ENCODE peak calls at places on chromosome 5, in nine cellular contexts. N is activated T-helper 1 cell treated with Interleukin-2 at 50 U/mL for 16 hours; C is GM12878; J is CD8-positive, alpha-beta T cell; H is left colon; W is T-helper 9 cell; K is activated T-cell treated with anti-CD3 and anti-CD28 coated beads, Interleukin-2, amount 50 U/mL, for 72 hours; O is A549; U is AG09309. G is an unnamed sample.

GRCh38 chr5:61534481-61535267 is 202.6 kb downstream of the ZSWIM6 start:
- DNase-seq in N (no peak), C (peak; percentile 64), J (no peak), H (no peak), W (no peak), K (peak; percentile 25), O (no peak), U (no peak), G (no peak)

GRCh38 chr5:141402553-141403328 is at the start of gene PCDHGA9:
- DNase-seq in N (no peak), C (no peak), J (no peak), H (no peak), W (no peak), K (no peak), O (no peak), U (no peak), G (no peak)

GRCh38 chr5:180803181-180804128 is 849 bp upstream of the MGAT1 start:
- DNase-seq in N (peak; percentile 79), C (peak; percentile 85), J (peak; percentile 90), H (peak; percentile 86), W (peak; percentile 68), K (peak; percentile 87), O (no peak), U (no peak), G (peak; percentile 90)

GRCh38 chr5:44542470-44542869 is 153.2 kb upstream of the FGF10 start:
- DNase-seq in N (no peak), C (no peak), J (no peak), H (no peak), W (no peak), K (no peak), O (no peak), U (no peak), G (no peak)

GRCh38 chr5:149221326-149221725 is 50.3 kb upstream of the AFAP1L1 start:
- DNase-seq in N (no peak), C (no peak), J (no peak), H (no peak), W (no peak), K (no peak), O (no peak), U (peak; percentile 17), G (no peak)

GRCh38 chr5:100901851-100902341 is 1.2 kb downstream of the ST8SIA4 start:
- DNase-seq in N (peak; percentile 50), C (no peak), J (peak; percentile 69), H (peak; percentile 29), W (peak; percentile 54), K (peak; percentile 59), O (peak; percentile 32), U (no peak), G (peak; percentile 32)

GRCh38 chr5:83407931-83408330 is 63.6 kb upstream of the VCAN start:
- DNase-seq in N (no peak), C (no peak), J (no peak), H (no peak), W (no peak), K (no peak), O (no peak), U (no peak), G (no peak)

GRCh38 chr5:150112211-150113046 is 26.1 kb upstream of the CSF1R start:
- DNase-seq in N (no peak), C (no peak), J (peak; percentile 6), H (no peak), W (no peak), K (no peak), O (peak; percentile 13), U (peak; percentile 76), G (no peak)

GRCh38 chr5:65440456-65440855 is 41.3 kb downstream of the ADAMTS6 start:
- DNase-seq in N (no peak), C (no peak), J (no peak), H (no peak), W (no peak), K (no peak), O (no peak), U (no peak), G (no peak)

GRCh38 chr5:137022725-137023124 is 476.4 kb downstream of the SPOCK1 start:
- DNase-seq in N (no peak), C (no peak), J (no peak), H (no peak), W (no peak), K (no peak), O (no peak), U (no peak), G (no peak)

GRCh38 chr5:20575515-20575914 is 587.5 kb upstream of the CDH18 start:
- DNase-seq in N (no peak), C (no peak), J (no peak), H (no peak), W (no peak), K (no peak), O (no peak), U (no peak), G (no peak)

GRCh38 chr5:146697211-146697610 is 181.2 kb upstream of the GPR151 start:
- DNase-seq in N (no peak), C (no peak), J (no peak), H (no peak), W (no peak), K (no peak), O (no peak), U (no peak), G (no peak)

G was measured in NK-92 treated with Interleukin-12 subunit alpha and Interleukin-12 subunit beta, amount 100 ng/mL, for 24 hours.